ENCODE peak calls at places on chromosomes 13 and 19, in ten cellular contexts. C is stimulated activated CD8-positive, alpha-beta memory T cell treated with anti-CD3 and anti-CD28 coated beads, Interleukin-12 subunit alpha, Interleukin-12 subunit beta, amount 100 ng/mL, for 4 hours; Z is T-helper 1 cell; X is LoVo; E is stimulated activated CD4-positive, alpha-beta T cell treated with anti-CD3 and anti-CD28 coated beads, TNF-alpha, amount 100 ng/mL, for 24 hours; Q is stromal cell of bone marrow; J is CD8-positive, alpha-beta T cell; M is MCF 10A; H is stimulated activated naive CD8-positive, alpha-beta T cell treated with anti-CD3 and anti-CD28 coated beads, Interleukin-15, amount 100 ng/mL, for 72 hours; K is GOT3. D is an unnamed sample.

GRCh38 chr13:43284162-43284561 is 260.8 kb downstream of the DNAJC15 start:
- DNase-seq in M (peak), Q (no peak), X (no peak), J (no peak), C (no peak), K (no peak), E (no peak), Z (no peak), H (no peak), D (no peak)

GRCh38 chr19:8512115-8512967 is 1.6 kb downstream of the ZNF414 start:
- DNase-seq in K (no peak), X (peak), Q (no peak), M (peak), E (no peak), C (no peak), Z (no peak), J (no peak), H (no peak), D (no peak)

GRCh38 chr19:6209680-6210079 is 70.1 kb downstream of the MLLT1 start:
- DNase-seq in H (no peak), C (no peak), E (no peak), K (no peak), J (no peak), Z (no peak), M (no peak), Q (no peak), X (no peak), D (no peak)

GRCh38 chr19:11963566-11964355 is 1.1 kb upstream of the ZNF763 start:
- DNase-seq in C (peak), J (peak), K (peak), Z (peak), M (no peak), E (peak), X (no peak), Q (peak), H (peak), D (peak)

GRCh38 chr19:639251-640155 is at the start of gene FGF22:
- DNase-seq in H (peak), Q (peak), J (peak), K (peak), M (peak), Z (peak), E (peak), X (peak), C (peak), D (peak)

GRCh38 chr19:10766681-10767201 is 48.9 kb downstream of the DNM2 start:
- DNase-seq in K (no peak), Z (no peak), H (no peak), J (no peak), M (no peak), C (no peak), E (no peak), X (no peak), Q (no peak), D (no peak)

GRCh38 chr13:99686944-99687382 is 185.7 kb downstream of the TM9SF2 start:
- DNase-seq in H (no peak), J (no peak), K (no peak), E (no peak), C (no peak), Q (no peak), Z (no peak), M (no peak), X (no peak), D (no peak)

GRCh38 chr19:2034729-2035589 is 16.1 kb downstream of the MKNK2 start:
- DNase-seq in C (peak), X (no peak), M (peak), H (peak), J (peak), Z (peak), Q (no peak), E (peak), K (no peak), D (no peak)